ENCODE peak calls at places on chromosomes 11 and 22, in eight cellular contexts. J, P, O, Z, N, A, S and V are unnamed samples.

GRCh38 chr11:26865703-26866102 is 128.2 kb upstream of the FIBIN start:
- DNase-seq in Z (no peak), N (no peak), S (no peak), J (no peak), A (no peak), O (no peak), P (no peak), V (no peak)

GRCh38 chr11:94895971-94896370 is 77.4 kb downstream of the CWC15 start:
- DNase-seq in P (peak), O (peak), S (no peak), N (no peak), J (no peak), Z (no peak), A (peak), V (no peak)

GRCh38 chr22:49734882-49735281 is 92.8 kb downstream of the BRD1 start:
- DNase-seq in J (no peak), P (no peak), Z (no peak), A (no peak), O (no peak), S (no peak), N (no peak), V (no peak)

GRCh38 chr22:31588970-31589675 is 72.9 kb downstream of the PISD start:
- DNase-seq in S (peak), A (no peak), Z (peak), J (no peak), N (no peak), O (peak), P (no peak), V (no peak)

GRCh38 chr11:5234390-5234834 is at the start of gene HBD:
- DNase-seq in N (no peak), S (no peak), P (peak), J (no peak), O (no peak), A (no peak), Z (no peak), V (peak)

GRCh38 chr22:38935023-38935422 is 22.4 kb upstream of the APOBEC3A start:
- DNase-seq in N (peak), O (peak), A (no peak), P (no peak), Z (peak), S (peak), J (no peak), V (no peak)

GRCh38 chr22:27610863-27611786 is 190.4 kb downstream of the MN1 start:
- DNase-seq in S (no peak), A (peak), J (no peak), Z (no peak), P (no peak), O (no peak), N (no peak), V (no peak)

GRCh38 chr11:24386551-24387404 is 110.1 kb upstream of the LUZP2 start:
- DNase-seq in J (no peak), N (no peak), Z (no peak), S (peak), P (peak), O (peak), A (peak), V (peak)

GRCh38 chr11:75429902-75430691 is 2.9 kb downstream of the KLHL35 start:
- DNase-seq in P (peak), S (peak), A (peak), J (peak), N (no peak), Z (peak), O (peak), V (peak)

GRCh38 chr22:47281126-47282106 is 519.0 kb downstream of the TBC1D22A start:
- DNase-seq in P (peak), N (no peak), Z (no peak), J (no peak), S (no peak), O (peak), A (no peak), V (no peak)

GRCh38 chr22:37696657-37697539 is at the start of gene TRIOBP:
- DNase-seq in N (peak), A (peak), S (peak), J (peak), P (peak), Z (peak), O (peak), V (peak)